ENCODE peak calls at places on chromosome 22, in five cellular contexts. F is bronchial epithelial cell; E is stimulated activated naive CD4-positive, alpha-beta T cell treated with Interleukin-2 at 50 U/mL for 16 hours; Y is activated naive CD8-positive, alpha-beta T cell treated with anti-CD3 and anti-CD28 coated beads for 36 hours; R is stimulated activated CD4-positive, alpha-beta T cell treated with anti-CD3 and anti-CD28 coated beads, Interleukin-4, amount 100 ng/mL, for 4 hours. U is an unnamed sample.

GRCh38 chr22:44622147-44622427 is 79.9 kb upstream of the PRR5 start:
- DNase-seq in F (peak; percentile 4), E (no peak), R (no peak), Y (peak; percentile 42), U (peak; percentile 23)

GRCh38 chr22:44025171-44026065 is 1.3 kb downstream of the PARVB start:
- DNase-seq in Y (peak; percentile 13), R (no peak), F (no peak), E (no peak), U (no peak)

GRCh38 chr22:30123463-30123862 is 43.2 kb downstream of the HORMAD2 start:
- DNase-seq in E (no peak), F (no peak), R (no peak), Y (no peak), U (no peak)

GRCh38 chr22:34688825-34689224 is 377.1 kb upstream of the ISX start:
- DNase-seq in F (no peak), R (no peak), Y (no peak), E (no peak), U (no peak)

GRCh38 chr22:49351761-49352221 is 475.9 kb downstream of the BRD1 start:
- DNase-seq in E (no peak), F (no peak), R (no peak), Y (no peak), U (no peak)

GRCh38 chr22:40065981-40066380 is 71.2 kb downstream of the FAM83F start:
- DNase-seq in Y (no peak), E (no peak), R (no peak), F (no peak), U (no peak)

GRCh38 chr22:40007826-40008710 is 13.3 kb downstream of the FAM83F start:
- DNase-seq in E (no peak), Y (no peak), R (no peak), F (no peak), U (no peak)

GRCh38 chr22:46538816-46539163 is 1.4 kb upstream of the CELSR1 start:
- DNase-seq in F (peak; percentile 72), R (peak; percentile 15), E (peak; percentile 32), Y (no peak), U (no peak)

GRCh38 chr22:24159650-24160049 is 21.6 kb upstream of the SUSD2 start:
- DNase-seq in F (no peak), E (no peak), Y (no peak), R (no peak), U (no peak)

GRCh38 chr22:41565403-41566054 is 4.7 kb downstream of the CSDC2 start:
- DNase-seq in R (no peak), Y (peak; percentile 38), F (peak; percentile 74), E (no peak), U (no peak)

GRCh38 chr22:25690798-25691197 is 51.2 kb upstream of the MYO18B start:
- DNase-seq in Y (no peak), F (no peak), E (no peak), R (no peak), U (no peak)

GRCh38 chr22:44931077-44931540 is 78.7 kb downstream of the PHF21B start:
- DNase-seq in F (no peak), E (no peak), Y (no peak), R (no peak), U (no peak)

GRCh38 chr22:49872347-49872746 is 18.7 kb downstream of the ZBED4 start:
- DNase-seq in Y (no peak), E (no peak), F (no peak), R (no peak), U (no peak)

GRCh38 chr22:27666272-27666997 is 135.1 kb downstream of the MN1 start:
- DNase-seq in E (no peak), Y (no peak), F (no peak), R (no peak), U (no peak)

GRCh38 chr22:47051435-47052175 is 289.2 kb downstream of the TBC1D22A start:
- DNase-seq in F (no peak), E (no peak), Y (no peak), R (no peak), U (no peak)

GRCh38 chr22:46089426-46090041 is 60.8 kb upstream of the PPARA start:
- DNase-seq in F (no peak), Y (no peak), E (no peak), R (no peak), U (no peak)

GRCh38 chr22:38114484-38115398 is 4.3 kb upstream of the BAIAP2L2 start:
- DNase-seq in Y (peak; percentile 77), F (peak; percentile 55), R (peak; percentile 75), E (peak; percentile 67), U (peak; percentile 61)

GRCh38 chr22:38316340-38317236 is 645 bp downstream of the CSNK1E start:
- DNase-seq in E (peak; percentile 39), R (peak; percentile 41), F (no peak), Y (peak; percentile 51), U (peak; percentile 58)

GRCh38 chr22:42608481-42609361 is 6.0 kb downstream of the POLDIP3 start:
- DNase-seq in E (no peak), F (peak; percentile 39), Y (no peak), R (no peak), U (no peak)

GRCh38 chr22:45308624-45309421 is 911 bp upstream of the FAM118A start:
- DNase-seq in R (no peak), F (no peak), Y (peak; percentile 33), E (peak; percentile 14), U (peak; percentile 17)

GRCh38 chr22:41782316-41782715 is 18.2 kb upstream of the CCDC134 start:
- DNase-seq in Y (peak; percentile 7), E (peak; percentile 20), F (no peak), R (no peak), U (no peak)

GRCh38 chr22:44353063-44353440 is 40.3 kb upstream of the SHISAL1 start:
- DNase-seq in F (no peak), E (no peak), Y (no peak), R (no peak), U (no peak)

GRCh38 chr22:30386608-30386959 is 627 bp downstream of the RNF215 start:
- DNase-seq in Y (no peak), F (no peak), E (no peak), R (no peak), U (no peak)

GRCh38 chr22:24532075-24532474 is 22.9 kb downstream of the GUCD1 start:
- DNase-seq in Y (no peak), F (peak; percentile 23), E (no peak), R (no peak), U (no peak)

GRCh38 chr22:22033803-22034468 is 51.3 kb upstream of the TOP3B start:
- DNase-seq in E (no peak), F (no peak), R (no peak), Y (no peak), U (no peak)

GRCh38 chr22:33274214-33274828 is 216.1 kb upstream of the SYN3 start:
- DNase-seq in E (no peak), R (peak; percentile 1), Y (peak; percentile 8), F (no peak), U (no peak)